ENCODE peak calls at places on chromosomes 11 and 22, in eight cellular contexts. One of them, this sample, is unnamed.

GRCh38 chr11:69891421-69892236 is 72.4 kb upstream of the FGF3 start:
- DNase-seq in GM19239: no peak
- DNase-seq in H54: no peak
- DNase-seq in activated naive CD8-positive, alpha-beta T cell treated with anti-CD3 and anti-CD28 coated beads, Interleukin-2, amount 10 ng/mL, durations not matched to agents 7 days and 5 days: no peak
- DNase-seq in Karpas-422: no peak
- DNase-seq in HFF-Myc: no peak
- DNase-seq in germinal center: no peak
- DNase-seq in AG04450: no peak
- DNase-seq in this sample: no peak

GRCh38 chr22:36796629-36797175 is 20.1 kb downstream of the PVALB start:
- DNase-seq in GM19239: no peak
- DNase-seq in H54: no peak
- DNase-seq in activated naive CD8-positive, alpha-beta T cell treated with anti-CD3 and anti-CD28 coated beads, Interleukin-2, amount 10 ng/mL, durations not matched to agents 7 days and 5 days: no peak
- DNase-seq in Karpas-422: no peak
- DNase-seq in HFF-Myc: no peak
- DNase-seq in germinal center: no peak
- DNase-seq in AG04450: no peak
- DNase-seq in this sample: no peak

GRCh38 chr11:31089117-31089516 is 280.4 kb downstream of the DCDC1 start:
- DNase-seq in GM19239: no peak
- DNase-seq in H54: no peak
- DNase-seq in activated naive CD8-positive, alpha-beta T cell treated with anti-CD3 and anti-CD28 coated beads, Interleukin-2, amount 10 ng/mL, durations not matched to agents 7 days and 5 days: no peak
- DNase-seq in Karpas-422: no peak
- DNase-seq in HFF-Myc: no peak
- DNase-seq in germinal center: no peak
- DNase-seq in AG04450: no peak
- DNase-seq in this sample: no peak

GRCh38 chr22:21876486-21877176 is 9.2 kb upstream of the MAPK1 start:
- DNase-seq in GM19239: no peak
- DNase-seq in H54: no peak
- DNase-seq in activated naive CD8-positive, alpha-beta T cell treated with anti-CD3 and anti-CD28 coated beads, Interleukin-2, amount 10 ng/mL, durations not matched to agents 7 days and 5 days: no peak
- DNase-seq in Karpas-422: peak
- DNase-seq in HFF-Myc: no peak
- DNase-seq in germinal center: no peak
- DNase-seq in AG04450: no peak
- DNase-seq in this sample: no peak

GRCh38 chr22:33841281-33842005 is 78.8 kb downstream of the LARGE1 start:
- DNase-seq in GM19239: no peak
- DNase-seq in H54: no peak
- DNase-seq in activated naive CD8-positive, alpha-beta T cell treated with anti-CD3 and anti-CD28 coated beads, Interleukin-2, amount 10 ng/mL, durations not matched to agents 7 days and 5 days: no peak
- DNase-seq in Karpas-422: no peak
- DNase-seq in HFF-Myc: no peak
- DNase-seq in germinal center: peak
- DNase-seq in AG04450: no peak
- DNase-seq in this sample: no peak

GRCh38 chr11:116578971-116579687 is 193.7 kb downstream of the BUD13 start:
- DNase-seq in GM19239: no peak
- DNase-seq in H54: no peak
- DNase-seq in activated naive CD8-positive, alpha-beta T cell treated with anti-CD3 and anti-CD28 coated beads, Interleukin-2, amount 10 ng/mL, durations not matched to agents 7 days and 5 days: no peak
- DNase-seq in Karpas-422: no peak
- DNase-seq in HFF-Myc: no peak
- DNase-seq in germinal center: no peak
- DNase-seq in AG04450: no peak
- DNase-seq in this sample: no peak

GRCh38 chr22:11307996-11308395 is 4220.0 kb upstream of the OR11H1 start:
- DNase-seq in GM19239: no peak
- DNase-seq in H54: no peak
- DNase-seq in activated naive CD8-positive, alpha-beta T cell treated with anti-CD3 and anti-CD28 coated beads, Interleukin-2, amount 10 ng/mL, durations not matched to agents 7 days and 5 days: no peak
- DNase-seq in Karpas-422: peak
- DNase-seq in HFF-Myc: no peak
- DNase-seq in germinal center: no peak
- DNase-seq in AG04450: no peak
- DNase-seq in this sample: no peak

GRCh38 chr11:1929621-1930447 is 10.3 kb downstream of the TNNT3 start:
- DNase-seq in GM19239: no peak
- DNase-seq in H54: no peak
- DNase-seq in activated naive CD8-positive, alpha-beta T cell treated with anti-CD3 and anti-CD28 coated beads, Interleukin-2, amount 10 ng/mL, durations not matched to agents 7 days and 5 days: no peak
- DNase-seq in Karpas-422: no peak
- DNase-seq in HFF-Myc: no peak
- DNase-seq in germinal center: no peak
- DNase-seq in AG04450: no peak
- DNase-seq in this sample: no peak

GRCh38 chr11:19508166-19508565 is 204.5 kb upstream of the NAV2 start:
- DNase-seq in GM19239: no peak
- DNase-seq in H54: peak
- DNase-seq in activated naive CD8-positive, alpha-beta T cell treated with anti-CD3 and anti-CD28 coated beads, Interleukin-2, amount 10 ng/mL, durations not matched to agents 7 days and 5 days: no peak
- DNase-seq in Karpas-422: no peak
- DNase-seq in HFF-Myc: no peak
- DNase-seq in germinal center: no peak
- DNase-seq in AG04450: no peak
- DNase-seq in this sample: no peak

GRCh38 chr11:79437274-79437980 is 3.4 kb downstream of the TENM4 start:
- DNase-seq in GM19239: no peak
- DNase-seq in H54: peak
- DNase-seq in activated naive CD8-positive, alpha-beta T cell treated with anti-CD3 and anti-CD28 coated beads, Interleukin-2, amount 10 ng/mL, durations not matched to agents 7 days and 5 days: peak
- DNase-seq in Karpas-422: no peak
- DNase-seq in HFF-Myc: no peak
- DNase-seq in germinal center: peak
- DNase-seq in AG04450: no peak
- DNase-seq in this sample: peak

GRCh38 chr11:127862406-127862805 is 725.0 kb downstream of the ETS1 start:
- DNase-seq in GM19239: no peak
- DNase-seq in H54: no peak
- DNase-seq in activated naive CD8-positive, alpha-beta T cell treated with anti-CD3 and anti-CD28 coated beads, Interleukin-2, amount 10 ng/mL, durations not matched to agents 7 days and 5 days: no peak
- DNase-seq in Karpas-422: no peak
- DNase-seq in HFF-Myc: peak
- DNase-seq in germinal center: no peak
- DNase-seq in AG04450: no peak
- DNase-seq in this sample: no peak

GRCh38 chr11:75639752-75640151 is 29.1 kb downstream of the MAP6 start:
- DNase-seq in GM19239: no peak
- DNase-seq in H54: no peak
- DNase-seq in activated naive CD8-positive, alpha-beta T cell treated with anti-CD3 and anti-CD28 coated beads, Interleukin-2, amount 10 ng/mL, durations not matched to agents 7 days and 5 days: no peak
- DNase-seq in Karpas-422: no peak
- DNase-seq in HFF-Myc: no peak
- DNase-seq in germinal center: peak
- DNase-seq in AG04450: no peak
- DNase-seq in this sample: peak